ENCODE peak calls at places on chromosome 9, in ten cellular contexts. Q, I, F, C, N, T, S, K, B and R are unnamed samples.

GRCh38 chr9:116323012-116323411 is 169.4 kb downstream of the PAPPA start:
- DNase-seq in K (no peak), T (no peak), B (no peak), F (no peak), I (no peak), Q (no peak), S (peak), C (no peak), N (no peak), R (no peak)

GRCh38 chr9:129109504-129109903 is 1.1 kb downstream of the CRAT start:
- DNase-seq in Q (peak), T (no peak), C (no peak), K (peak), N (no peak), B (no peak), F (peak), S (no peak), I (no peak), R (no peak)

GRCh38 chr9:131667576-131667975 is 72.3 kb downstream of the RAPGEF1 start:
- DNase-seq in N (no peak), S (no peak), F (no peak), T (no peak), K (no peak), Q (peak), B (no peak), C (no peak), I (no peak), R (peak)

GRCh38 chr9:36053971-36054370 is 17.3 kb downstream of the RECK start:
- DNase-seq in B (peak), I (no peak), K (no peak), Q (no peak), S (no peak), N (no peak), C (no peak), F (no peak), T (no peak), R (no peak)

GRCh38 chr9:105950448-105950847 is 256.1 kb downstream of the TMEM38B start:
- DNase-seq in C (no peak), I (no peak), B (no peak), Q (no peak), T (no peak), S (no peak), N (no peak), F (no peak), K (no peak), R (no peak)

GRCh38 chr9:33289501-33289900 is 815 bp upstream of the NFX1 start:
- DNase-seq in T (no peak), F (peak), B (no peak), Q (peak), I (peak), K (no peak), C (peak), N (no peak), S (no peak), R (no peak)

GRCh38 chr9:88773119-88773518 is 218.1 kb upstream of the S1PR3 start:
- DNase-seq in Q (no peak), T (no peak), N (no peak), C (no peak), K (no peak), F (no peak), S (no peak), B (no peak), I (no peak), R (no peak)

GRCh38 chr9:134057751-134058701 is 9.8 kb downstream of the BRD3 start:
- DNase-seq in F (peak), T (no peak), N (no peak), C (no peak), I (no peak), S (peak), B (no peak), K (no peak), Q (no peak), R (no peak)

GRCh38 chr9:98833090-98833956 is 25.9 kb downstream of the GALNT12 start:
- DNase-seq in N (no peak), T (no peak), I (peak), B (peak), F (no peak), K (no peak), Q (no peak), C (no peak), S (no peak), R (no peak)

GRCh38 chr9:133493428-133493827 is 14.5 kb upstream of the SLC2A6 start:
- DNase-seq in S (peak), Q (no peak), B (no peak), I (no peak), C (no peak), K (no peak), N (no peak), F (no peak), T (no peak), R (no peak)

GRCh38 chr9:137295313-137296213 is 6.5 kb downstream of the NRARP start:
- DNase-seq in N (peak), I (peak), S (no peak), Q (peak), K (no peak), F (no peak), B (peak), T (no peak), C (peak), R (peak)

GRCh38 chr9:11142965-11143738 is 530.4 kb upstream of the PTPRD start:
- DNase-seq in B (no peak), F (no peak), N (no peak), Q (no peak), T (no peak), C (no peak), S (no peak), K (no peak), I (no peak), R (no peak)

GRCh38 chr9:84317563-84317962 is 23.0 kb downstream of the SLC28A3 start:
- DNase-seq in I (no peak), S (no peak), N (no peak), F (no peak), Q (no peak), T (no peak), K (no peak), C (no peak), B (no peak), R (peak)
- TF ChIP-seq CTCF in I (no peak), S (no peak), N (peak), F (no peak), Q (no peak), T (no peak), K (peak), C (no peak), B (peak), R (peak)

GRCh38 chr9:20291201-20291600 is 331.1 kb downstream of the MLLT3 start:
- DNase-seq in N (no peak), I (no peak), T (no peak), K (no peak), Q (no peak), B (no peak), C (no peak), F (no peak), S (no peak), R (no peak)

GRCh38 chr9:20289416-20289815 is 332.9 kb downstream of the MLLT3 start:
- DNase-seq in B (no peak), Q (no peak), I (no peak), N (no peak), C (no peak), K (no peak), F (no peak), T (no peak), S (no peak), R (no peak)

GRCh38 chr9:20294351-20294750 is 327.9 kb downstream of the MLLT3 start:
- DNase-seq in S (no peak), N (no peak), F (no peak), C (no peak), K (no peak), B (no peak), T (no peak), I (no peak), Q (no peak), R (no peak)

GRCh38 chr9:20290287-20290686 is 332.0 kb downstream of the MLLT3 start:
- DNase-seq in K (no peak), F (no peak), Q (no peak), N (no peak), C (no peak), S (no peak), I (no peak), B (peak), T (no peak), R (no peak)

DNA sequence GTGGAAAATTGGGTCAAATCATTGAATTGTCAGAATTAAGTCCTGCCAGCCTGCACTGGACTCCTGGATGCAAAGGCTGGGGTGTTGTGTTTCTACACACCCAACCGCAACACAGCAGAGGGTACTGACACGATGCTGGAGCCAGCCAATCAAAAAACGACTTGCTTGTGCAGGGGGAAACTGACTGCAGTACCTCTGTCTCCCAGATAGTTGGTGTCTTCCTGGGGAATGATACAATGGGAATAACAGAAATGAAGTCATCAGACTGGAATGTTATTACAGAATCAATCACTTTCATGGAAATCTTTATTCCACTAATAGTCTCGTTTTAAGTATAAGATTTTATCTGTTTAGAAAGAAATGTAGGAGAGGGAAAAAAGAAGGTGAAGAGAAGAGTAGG is 330.3 kb downstream of the MLLT3 start:
- DNase-seq in C (no peak), N (no peak), S (no peak), T (no peak), B (no peak), K (no peak), I (no peak), F (no peak), Q (no peak), R (no peak)
- TF ChIP-seq CTCF in C (no peak), N (no peak), S (peak), T (no peak), B (peak), K (no peak), I (no peak), F (no peak), Q (no peak), R (no peak)

GRCh38 chr9:22045423-22045822 is 36.3 kb upstream of the CDKN2B start:
- DNase-seq in C (no peak), B (no peak), T (no peak), I (no peak), K (no peak), S (no peak), Q (no peak), N (no peak), F (no peak), R (no peak)
- TF ChIP-seq CTCF in C (no peak), B (no peak), T (no peak), I (no peak), K (no peak), S (no peak), Q (no peak), N (no peak), F (no peak), R (no peak)

GRCh38 chr9:79769476-79770275 is 197.9 kb downstream of the TLE4 start:
- DNase-seq in I (no peak), B (no peak), N (no peak), T (no peak), F (no peak), K (no peak), S (no peak), C (no peak), Q (no peak), R (no peak)
- TF ChIP-seq CTCF in I (no peak), B (no peak), N (no peak), T (no peak), F (no peak), K (no peak), S (no peak), C (no peak), Q (no peak), R (no peak)